ENCODE peak calls at places on chromosome 3, in ten cellular contexts. F is uterus, K is lower leg skin, Y is suprapubic skin, X is body of pancreas, B is heart left ventricle, H is esophagus muscularis mucosa, Q is tibial nerve, S is ovary, U is Peyer's patch. A is an unnamed sample.

GRCh38 chr3:112027839-112028238 is 6.7 kb upstream of the TMPRSS7 start:
- DNase-seq in F (no peak), K (no peak), Y (no peak), X (no peak), B (no peak), H (peak; percentile 53), Q (no peak), S (no peak), U (no peak), A (no peak)

GRCh38 chr3:35635407-35635806 is 3.9 kb upstream of the ARPP21 start:
- DNase-seq in F (no peak), K (no peak), Y (no peak), X (no peak), B (no peak), H (no peak), Q (no peak), S (no peak), U (no peak), A (no peak)

GRCh38 chr3:34264650-34265049 is 466.2 kb downstream of the PDCD6IP start:
- DNase-seq in F (no peak), K (no peak), Y (no peak), X (no peak), B (no peak), H (no peak), Q (no peak), S (no peak), U (no peak), A (no peak)

GRCh38 chr3:143573904-143574303 is 274.4 kb downstream of the SLC9A9 start:
- DNase-seq in F (no peak), K (no peak), Y (no peak), X (no peak), B (no peak), H (no peak), Q (no peak), S (no peak), U (no peak), A (no peak)

GRCh38 chr3:64916937-64917336 is 229.1 kb upstream of the ADAMTS9 start:
- DNase-seq in F (no peak), K (no peak), Y (no peak), X (no peak), B (no peak), H (no peak), Q (no peak), S (no peak), U (no peak), A (peak; percentile 4)

GRCh38 chr3:41972802-41973201 is 10.9 kb upstream of the ULK4 start:
- DNase-seq in F (no peak), K (no peak), Y (no peak), X (no peak), B (no peak), H (no peak), Q (no peak), S (no peak), U (no peak), A (no peak)

GRCh38 chr3:112514527-112515128 is 15.4 kb upstream of the BTLA start:
- DNase-seq in F (no peak), K (no peak), Y (no peak), X (no peak), B (no peak), H (no peak), Q (no peak), S (no peak), U (no peak), A (no peak)

GRCh38 chr3:166111562-166111961 is 274.3 kb upstream of the BCHE start:
- DNase-seq in F (no peak), K (no peak), Y (no peak), X (no peak), B (no peak), H (no peak), Q (no peak), S (no peak), U (no peak), A (no peak)

GRCh38 chr3:39982665-39983357 is 173.4 kb downstream of the MYRIP start:
- DNase-seq in F (no peak), K (no peak), Y (no peak), X (peak; percentile 57), B (no peak), H (peak; percentile 42), Q (no peak), S (no peak), U (no peak), A (no peak)

GRCh38 chr3:62201438-62202035 is 171.8 kb downstream of the FEZF2 start:
- DNase-seq in F (no peak), K (no peak), Y (no peak), X (no peak), B (no peak), H (no peak), Q (no peak), S (no peak), U (no peak), A (peak; percentile 21)

GRCh38 chr3:40404591-40405198 is 17.7 kb downstream of the ENTPD3 start:
- DNase-seq in F (no peak), K (no peak), Y (no peak), X (no peak), B (no peak), H (no peak), Q (no peak), S (no peak), U (no peak), A (no peak)

GRCh38 chr3:39106281-39107055 is 959 bp downstream of the GORASP1 start:
- DNase-seq in F (no peak), K (peak; percentile 81), Y (no peak), X (no peak), B (no peak), H (no peak), Q (no peak), S (peak; percentile 37), U (no peak), A (peak; percentile 26)

GRCh38 chr3:95289295-95289694 is 1226.4 kb downstream of the NSUN3 start:
- DNase-seq in F (no peak), K (no peak), Y (no peak), X (no peak), B (no peak), H (no peak), Q (no peak), S (no peak), U (no peak), A (no peak)

GRCh38 chr3:197599089-197599765 is 43.5 kb upstream of the BDH1 start:
- DNase-seq in F (peak; percentile 72), K (peak; percentile 93), Y (peak; percentile 85), X (peak; percentile 78), B (peak; percentile 73), H (no peak), Q (peak; percentile 78), S (peak; percentile 79), U (peak; percentile 89), A (no peak)

GRCh38 chr3:189320511-189320910 is 148.7 kb downstream of the TPRG1 start:
- DNase-seq in F (no peak), K (no peak), Y (no peak), X (no peak), B (no peak), H (no peak), Q (no peak), S (no peak), U (no peak), A (no peak)

GRCh38 chr3:189311521-189311920 is 139.8 kb downstream of the TPRG1 start:
- DNase-seq in F (no peak), K (no peak), Y (no peak), X (no peak), B (no peak), H (no peak), Q (no peak), S (no peak), U (no peak), A (no peak)

GRCh38 chr3:189322339-189322738 is 150.6 kb downstream of the TPRG1 start:
- DNase-seq in F (no peak), K (no peak), Y (no peak), X (no peak), B (no peak), H (no peak), Q (no peak), S (no peak), U (no peak), A (no peak)

GRCh38 chr3:189317911-189318310 is 146.1 kb downstream of the TPRG1 start:
- DNase-seq in F (no peak), K (no peak), Y (no peak), X (no peak), B (no peak), H (no peak), Q (no peak), S (no peak), U (no peak), A (no peak)

GRCh38 chr3:189316296-189317019 is 144.7 kb downstream of the TPRG1 start:
- DNase-seq in F (no peak), K (no peak), Y (no peak), X (no peak), B (no peak), H (no peak), Q (no peak), S (no peak), U (no peak), A (no peak)
- TF ChIP-seq POLR2A in F (no peak), K (no peak), Y (no peak), X (no peak), B (no peak), H (no peak), Q (no peak), S (no peak), U (no peak), A (no peak)

GRCh38 chr3:196159952-196160804 is 51.0 kb downstream of the ZDHHC19 start:
- DNase-seq in F (no peak), K (no peak), Y (no peak), X (peak; percentile 63), B (peak; percentile 31), H (no peak), Q (no peak), S (no peak), U (peak; percentile 85), A (peak; percentile 60)
- TF ChIP-seq POLR2A in F (no peak), K (no peak), Y (no peak), X (no peak), B (no peak), H (no peak), Q (no peak), S (no peak), U (no peak), A (no peak)

DNA sequence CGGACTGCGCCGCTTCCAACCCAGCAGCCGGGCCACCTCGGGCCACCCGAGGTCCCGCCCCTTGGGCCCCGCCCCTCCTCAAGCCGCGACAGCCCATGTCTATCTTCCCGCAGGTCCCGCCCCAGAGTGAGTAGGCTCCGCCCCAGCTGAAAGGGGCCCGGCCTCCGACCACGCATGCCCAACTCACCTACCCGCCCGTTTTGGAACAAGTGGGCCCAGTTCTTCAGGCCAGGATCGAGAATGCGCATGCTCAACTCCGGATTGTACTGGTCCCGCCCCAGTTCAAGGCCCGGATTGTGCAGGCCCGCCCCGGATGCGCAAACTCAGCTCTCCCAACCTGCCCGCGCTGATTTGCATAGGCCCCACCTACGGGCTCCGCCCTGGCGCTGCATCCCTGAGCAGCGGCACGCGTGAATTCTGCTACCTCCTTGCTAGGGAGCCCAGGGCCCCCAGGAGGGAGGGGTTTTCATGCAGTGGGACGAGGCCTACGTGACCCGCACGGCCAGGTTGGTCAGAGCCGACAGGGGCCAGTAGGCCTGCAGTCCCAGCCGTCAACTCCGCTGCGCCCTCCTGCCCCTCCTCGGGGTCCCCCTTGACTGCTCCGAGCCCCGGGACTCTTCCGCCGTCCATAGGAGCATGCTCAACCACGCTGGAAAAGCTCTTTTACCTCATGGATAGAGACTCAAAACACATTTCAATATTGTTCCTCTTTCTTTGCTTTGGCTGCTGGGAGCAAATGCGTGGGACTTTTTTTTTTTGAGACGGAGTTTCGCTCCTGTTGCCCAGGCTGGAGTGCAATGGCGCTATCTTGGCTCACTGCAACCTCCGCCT is at the start of gene PFKFB4:
- DNase-seq in F (peak; percentile 100), K (peak; percentile 100), Y (peak; percentile 99), X (peak; percentile 100), B (peak; percentile 99), H (peak; percentile 100), Q (peak; percentile 98), S (peak; percentile 99), U (peak; percentile 100), A (peak; percentile 100)
- TF ChIP-seq POLR2A in F (peak; percentile 14), K (no peak), Y (no peak), X (no peak), B (no peak), H (no peak), Q (peak; percentile 57), S (no peak), U (no peak), A (peak; percentile 31)

GRCh38 chr3:50156991-50157493 is 1.9 kb downstream of the SEMA3F start:
- DNase-seq in F (no peak), K (no peak), Y (no peak), X (no peak), B (no peak), H (no peak), Q (no peak), S (no peak), U (no peak), A (no peak)
- TF ChIP-seq POLR2A in F (no peak), K (no peak), Y (no peak), X (no peak), B (no peak), H (no peak), Q (no peak), S (no peak), U (peak; percentile 34), A (no peak)